ENCODE peak calls at places on chromosomes 11 and 22, in eight cellular contexts. O is endodermal cell, D is left ventricle myocardium inferior, R is A549, P is esophagus squamous epithelium, N is upper lobe of right lung, U is choroid plexus epithelial cell, T is GM12865. Z is an unnamed sample.

GRCh38 chr11:119155733-119156492 is 7.1 kb downstream of the ABCG4 start:
- DNase-seq in D (no peak), R (peak; percentile 57), T (peak; percentile 44), P (no peak), O (peak; percentile 75), U (no peak), N (no peak), Z (no peak)

GRCh38 chr22:27751277-27752070 is 50.1 kb downstream of the MN1 start:
- DNase-seq in R (no peak), U (no peak), N (peak; percentile 36), P (no peak), O (no peak), D (no peak), T (no peak), Z (no peak)

GRCh38 chr11:67675058-67675747 is 780 bp upstream of the ALDH3B2 start:
- DNase-seq in P (no peak), O (no peak), T (no peak), R (no peak), N (peak; percentile 52), D (no peak), U (no peak), Z (no peak)

GRCh38 chr11:60194511-60194910 is 11.6 kb upstream of the MS4A6A start:
- DNase-seq in N (no peak), R (no peak), D (no peak), U (no peak), T (no peak), O (no peak), P (no peak), Z (no peak)

GRCh38 chr11:7098235-7098832 is 9.5 kb downstream of the RBMXL2 start:
- DNase-seq in T (peak; percentile 68), R (peak; percentile 60), O (no peak), U (peak; percentile 71), D (no peak), N (no peak), P (no peak), Z (peak; percentile 75)

GRCh38 chr11:95299078-95299611 is 68.1 kb upstream of the SESN3 start:
- DNase-seq in U (peak; percentile 5), D (no peak), O (no peak), T (no peak), R (no peak), N (no peak), P (no peak), Z (no peak)

GRCh38 chr11:105942951-105943350 is 79.1 kb downstream of the MSANTD4 start:
- DNase-seq in U (peak; percentile 66), P (no peak), O (no peak), D (no peak), T (no peak), N (no peak), R (no peak), Z (no peak)

GRCh38 chr11:126613272-126613671 is 257.8 kb downstream of the ST3GAL4 start:
- DNase-seq in N (no peak), O (no peak), T (no peak), R (no peak), P (no peak), D (no peak), U (no peak), Z (no peak)

GRCh38 chr11:82810738-82811137 is 77.1 kb upstream of the FAM181B start:
- DNase-seq in R (no peak), T (no peak), U (no peak), D (no peak), N (no peak), P (no peak), O (no peak), Z (no peak)

GRCh38 chr11:67273260-67273990 is 7.2 kb downstream of the GRK2 start:
- DNase-seq in O (no peak), N (peak; percentile 54), D (no peak), P (no peak), R (no peak), U (no peak), T (no peak), Z (no peak)

GRCh38 chr11:36155770-36156485 is 133.3 kb downstream of the COMMD9 start:
- DNase-seq in T (no peak), D (no peak), P (no peak), O (peak; percentile 53), U (peak; percentile 64), N (no peak), R (no peak), Z (peak; percentile 53)

GRCh38 chr11:62273789-62274275 is 3.9 kb downstream of the SCGB2A2 start:
- DNase-seq in U (no peak), O (peak; percentile 73), T (no peak), D (no peak), R (no peak), P (no peak), N (no peak), Z (no peak)

GRCh38 chr11:42840176-42840829 is 471.5 kb upstream of the API5 start:
- DNase-seq in R (no peak), O (no peak), P (no peak), T (peak; percentile 5), U (no peak), D (no peak), N (no peak), Z (no peak)

GRCh38 chr11:131371791-131372104 is 1.3 kb downstream of the NTM start:
- DNase-seq in R (no peak), T (no peak), O (peak; percentile 54), D (no peak), P (no peak), N (no peak), U (no peak), Z (no peak)
- H3K4me3 ChIP-seq in R (no peak overlapping the region), T (no peak overlapping the region), O (peak overlapping the region; percentile 3), D (peak overlapping the region; percentile 46), P (no peak overlapping the region), N (no peak overlapping the region), U (no peak overlapping the region), Z (no peak overlapping the region)

DNA sequence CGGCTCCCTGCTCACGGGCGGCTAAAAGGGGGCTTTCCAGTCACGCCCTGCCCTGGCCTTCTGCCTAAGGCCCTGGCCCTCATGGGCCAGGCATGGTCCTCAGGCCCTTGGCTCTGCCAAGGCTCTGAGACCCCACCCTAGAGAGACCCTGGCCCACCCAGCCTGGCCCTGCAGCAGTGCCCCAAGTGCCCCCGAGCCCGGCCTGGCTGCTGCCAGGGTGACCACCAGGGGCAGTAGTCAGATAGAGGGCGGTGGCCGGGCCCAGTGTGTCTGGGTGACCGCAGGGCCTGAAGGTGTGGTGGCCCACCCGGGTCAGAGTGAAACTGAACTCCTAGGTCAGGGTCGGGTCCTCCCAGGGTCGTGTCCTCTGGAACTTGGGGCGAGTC is 29.4 kb upstream of the CCDC188 start:
- DNase-seq in N (no peak), O (peak; percentile 71), P (no peak), U (no peak), R (no peak), D (no peak), T (no peak), Z (no peak)
- TF ChIP-seq CTCF in N (no peak), O (peak; percentile 76), P (no peak), U (peak; percentile 49), R (no peak), D (peak; percentile 21), T (no peak), Z (peak; percentile 32)

GRCh38 chr11:416757-417621 is 2.2 kb upstream of the SIGIRR start:
- DNase-seq in R (no peak), D (peak; percentile 66), O (peak; percentile 89), N (peak; percentile 89), U (no peak), T (peak; percentile 53), P (no peak), Z (peak; percentile 53)

GRCh38 chr11:418343-419247 is 3.8 kb upstream of the SIGIRR start:
- DNase-seq in N (no peak), R (no peak), O (no peak), P (no peak), T (no peak), U (no peak), D (no peak), Z (no peak)

GRCh38 chr11:416051-416756 is 1.4 kb upstream of the SIGIRR start:
- DNase-seq in O (no peak), P (no peak), U (no peak), N (no peak), R (no peak), D (no peak), T (no peak), Z (no peak)

GRCh38 chr11:419248-420005 is 4.6 kb upstream of the SIGIRR start:
- DNase-seq in R (no peak), D (no peak), N (no peak), O (no peak), P (no peak), U (no peak), T (no peak), Z (no peak)

GRCh38 chr11:417652-418342 is 3.0 kb upstream of the SIGIRR start:
- DNase-seq in R (no peak), T (no peak), D (no peak), N (no peak), P (no peak), O (no peak), U (no peak), Z (no peak)
- H3K4me3 ChIP-seq in R (no peak overlapping the region), T (no peak overlapping the region), D (peak overlapping the region; percentile 68), N (peak overlapping the region; percentile 69), P (peak overlapping the region; percentile 80), O (no peak overlapping the region), U (no peak overlapping the region), Z (no peak overlapping the region)

DNA sequence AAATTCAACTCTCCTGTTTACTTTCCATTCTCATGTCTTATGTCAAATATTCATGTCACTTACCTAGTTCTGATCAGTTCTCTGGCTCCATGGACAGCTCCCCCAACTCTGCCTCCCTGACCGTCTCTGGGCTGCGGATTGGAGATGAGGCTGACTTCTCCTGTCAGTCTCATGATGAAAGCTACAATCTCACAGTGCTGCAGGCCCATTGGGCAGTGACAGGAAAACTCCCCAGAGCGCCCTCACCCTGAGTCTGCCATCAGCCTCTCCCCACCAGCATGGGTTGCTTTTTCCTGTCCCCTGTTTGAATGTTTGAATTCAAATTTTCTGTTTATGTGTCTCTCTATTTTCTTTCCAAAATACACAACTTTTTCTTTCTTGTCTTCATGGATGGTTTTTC is 63.8 kb upstream of the TOP3B start:
- DNase-seq in O (no peak), N (no peak), D (no peak), T (no peak), U (no peak), R (no peak), P (no peak), Z (no peak)
- TF ChIP-seq CTCF in O (no peak), N (no peak), D (no peak), T (no peak), U (no peak), R (no peak), P (no peak), Z (no peak)

DNA sequence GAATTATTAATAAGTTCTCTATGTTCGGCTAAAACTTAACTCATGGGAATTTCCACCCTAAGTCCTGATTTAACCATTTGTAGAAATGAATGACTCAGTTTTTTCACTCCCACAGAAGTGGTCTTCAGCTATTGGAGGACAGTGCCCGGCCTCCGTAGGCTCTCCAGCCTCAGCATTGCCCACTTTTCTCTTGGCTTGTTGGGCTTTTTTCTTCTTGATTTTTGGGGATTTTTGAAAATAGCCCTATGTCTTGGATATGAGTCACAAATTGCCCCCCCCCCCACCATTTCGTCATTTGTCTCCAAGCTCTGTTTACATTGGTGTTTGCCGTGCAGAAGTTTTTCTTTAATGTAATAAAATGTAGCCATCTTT is 66.7 kb downstream of the PACS1 start:
- DNase-seq in U (peak; percentile 78), T (peak; percentile 81), D (no peak), P (no peak), O (no peak), N (no peak), R (peak; percentile 74), Z (peak; percentile 26)
- H3K4me3 ChIP-seq in U (no peak overlapping the region), T (peak overlapping the region; percentile 59), D (no peak overlapping the region), P (no peak overlapping the region), O (no peak overlapping the region), N (no peak overlapping the region), R (peak overlapping the region; percentile 10), Z (no peak overlapping the region)

GRCh38 chr22:44360686-44361381 is 48.1 kb upstream of the SHISAL1 start:
- DNase-seq in D (peak; percentile 56), R (peak; percentile 82), T (no peak), N (peak; percentile 67), O (peak; percentile 57), U (peak; percentile 37), P (no peak), Z (peak; percentile 89)
- TF ChIP-seq CTCF in D (peak; percentile 54), R (no peak), T (no peak), N (peak; percentile 26), O (no peak), U (peak; percentile 37), P (peak; percentile 43), Z (peak; percentile 30)